ENCODE peak calls at places on chromosomes 12 and 14, in four cellular contexts. V is PC-3, L is ELF-1, S is GM23338. C is an unnamed sample.
A peak's percentile ranks its signal among the peaks of the same experiment; 100 is the strongest.

GRCh38 chr14:55502746-55503284 is 62.4 kb upstream of the TBPL2 start:
- DNase-seq in V (no peak), L (no peak), S (no peak), C (no peak)

GRCh38 chr14:29518335-29518734 is 409.3 kb downstream of the PRKD1 start:
- DNase-seq in V (peak; percentile 39), L (no peak), S (no peak), C (no peak)

GRCh38 chr14:64841121-64841611 is 38.5 kb downstream of the SPTB start:
- DNase-seq in V (peak; percentile 88), L (peak; percentile 91), S (peak; percentile 79), C (no peak)

GRCh38 chr14:46053221-46053620 is 598.4 kb downstream of the RPL10L start:
- DNase-seq in V (peak; percentile 24), L (no peak), S (no peak), C (no peak)

GRCh38 chr12:24039113-24039525 is 89.6 kb upstream of the SOX5 start:
- DNase-seq in V (peak; percentile 49), L (no peak), S (no peak), C (no peak)

GRCh38 chr12:108597559-108598471 is at the start of gene TMEM119:
- DNase-seq in V (no peak), L (no peak), S (no peak), C (no peak)

GRCh38 chr12:48037267-48037915 is 33.1 kb upstream of the COL2A1 start:
- DNase-seq in V (no peak), L (peak; percentile 96), S (peak; percentile 98), C (no peak)

GRCh38 chr14:62692490-62693106 is 352.7 kb downstream of the KCNH5 start:
- DNase-seq in V (no peak), L (no peak), S (no peak), C (no peak)

GRCh38 chr12:34297126-34297789 is 275.0 kb downstream of the ALG10 start:
- DNase-seq in V (no peak), L (no peak), S (no peak), C (no peak)

GRCh38 chr12:19988918-19989317 is 379.4 kb upstream of the PDE3A start:
- DNase-seq in V (no peak), L (no peak), S (no peak), C (no peak)

GRCh38 chr14:50539051-50539450 is 6.7 kb upstream of the MAP4K5 start:
- DNase-seq in V (no peak), L (no peak), S (no peak), C (no peak)

GRCh38 chr12:131921866-131922769 is 7.0 kb upstream of the PUS1 start:
- DNase-seq in V (no peak), L (no peak), S (no peak), C (no peak)

GRCh38 chr12:121144416-121144914 is 11.8 kb downstream of the P2RX7 start:
- DNase-seq in V (peak; percentile 22), L (no peak), S (no peak), C (no peak)

GRCh38 chr12:19222566-19222965 is 93.0 kb downstream of the PLEKHA5 start:
- DNase-seq in V (no peak), L (no peak), S (no peak), C (no peak)

GRCh38 chr12:118312578-118312977 is 60.1 kb downstream of the TAOK3 start:
- DNase-seq in V (peak; percentile 52), L (no peak), S (no peak), C (no peak)

GRCh38 chr12:116087962-116088361 is 189.5 kb downstream of the MED13L start:
- DNase-seq in V (no peak), L (no peak), S (no peak), C (no peak)

GRCh38 chr12:1773937-1774655 is 46.3 kb upstream of the LRTM2 start:
- DNase-seq in V (no peak), L (no peak), S (no peak), C (no peak)

GRCh38 chr12:130320553-130320952 is 17.1 kb upstream of the PIWIL1 start:
- DNase-seq in V (no peak), L (no peak), S (no peak), C (no peak)

GRCh38 chr12:121224591-121224990 is 14.7 kb downstream of the P2RX4 start:
- DNase-seq in V (no peak), L (no peak), S (no peak), C (no peak)

GRCh38 chr12:102631274-102631673 is 150.9 kb upstream of the IGF1 start:
- DNase-seq in V (peak; percentile 6), L (no peak), S (no peak), C (no peak)

GRCh38 chr14:40599726-40600125 is 1007.0 kb upstream of the LRFN5 start:
- DNase-seq in V (peak; percentile 34), L (no peak), S (no peak), C (no peak)

GRCh38 chr12:67070307-67070600 is 198.9 kb upstream of the CAND1 start:
- DNase-seq in V (no peak), L (peak; percentile 71), S (no peak), C (no peak)

GRCh38 chr12:3717283-3717974 is 35.5 kb downstream of the CRACR2A start:
- DNase-seq in V (no peak), L (no peak), S (no peak), C (peak; percentile 5)

GRCh38 chr12:64877363-64878004 is 53.0 kb downstream of the TBC1D30 start:
- DNase-seq in V (no peak), L (no peak), S (no peak), C (no peak)